ENCODE peak calls at places on chromosomes 11 and 22, in eight cellular contexts. F, T, C, V, I, K, Q and S are unnamed samples.

GRCh38 chr11:15819679-15820286 is 536.6 kb downstream of the SOX6 start:
- DNase-seq in V (peak), Q (peak), F (peak), T (no peak), C (peak), I (peak), K (no peak), S (no peak)

GRCh38 chr22:48895831-48896765 is 931.6 kb downstream of the BRD1 start:
- DNase-seq in V (no peak), F (no peak), Q (no peak), T (no peak), C (no peak), I (peak), K (no peak), S (no peak)

GRCh38 chr11:69202511-69203221 is 46.9 kb downstream of the SMIM38 start:
- DNase-seq in Q (no peak), C (no peak), T (no peak), K (peak), I (no peak), F (no peak), V (no peak), S (no peak)

GRCh38 chr22:41891407-41891806 is 23.5 kb downstream of the SHISA8 start:
- DNase-seq in K (no peak), T (no peak), I (no peak), F (no peak), Q (no peak), C (no peak), V (no peak), S (no peak)

GRCh38 chr11:83162377-83162776 is 5.4 kb downstream of the PCF11 start:
- DNase-seq in V (peak), K (no peak), C (no peak), I (no peak), Q (no peak), F (no peak), T (no peak), S (no peak)

GRCh38 chr22:49488943-49489342 is 338.7 kb downstream of the BRD1 start:
- DNase-seq in Q (no peak), F (no peak), T (no peak), V (no peak), I (no peak), K (peak), C (no peak), S (no peak)

GRCh38 chr11:101446238-101446637 is 137.6 kb downstream of the TRPC6 start:
- DNase-seq in I (no peak), F (peak), C (no peak), V (no peak), Q (no peak), K (no peak), T (no peak), S (peak)

GRCh38 chr11:84396521-84396920 is 1110.4 kb upstream of the CCDC90B start:
- DNase-seq in T (no peak), I (no peak), F (peak), V (no peak), K (no peak), Q (no peak), C (no peak), S (no peak)

GRCh38 chr11:35304393-35304790 is 115.0 kb downstream of the SLC1A2 start:
- DNase-seq in K (no peak), Q (peak), C (no peak), F (peak), I (no peak), T (no peak), V (peak), S (no peak)

GRCh38 chr11:12157241-12157661 is 46.9 kb downstream of the MICAL2 start:
- DNase-seq in F (peak), K (peak), T (no peak), V (no peak), I (no peak), Q (no peak), C (no peak), S (peak)

GRCh38 chr11:81995907-81996306 is 737.8 kb downstream of the FAM181B start:
- DNase-seq in T (no peak), V (no peak), K (no peak), F (no peak), Q (no peak), C (no peak), I (no peak), S (no peak)

GRCh38 chr11:92601048-92601447 is 368.4 kb upstream of the MTNR1B start:
- DNase-seq in F (no peak), K (no peak), C (no peak), T (no peak), I (no peak), V (no peak), Q (no peak), S (no peak)

GRCh38 chr11:34317666-34318065 is 40.1 kb downstream of the ABTB2 start:
- DNase-seq in Q (no peak), K (no peak), V (no peak), T (no peak), C (no peak), F (no peak), I (no peak), S (no peak)

DNA sequence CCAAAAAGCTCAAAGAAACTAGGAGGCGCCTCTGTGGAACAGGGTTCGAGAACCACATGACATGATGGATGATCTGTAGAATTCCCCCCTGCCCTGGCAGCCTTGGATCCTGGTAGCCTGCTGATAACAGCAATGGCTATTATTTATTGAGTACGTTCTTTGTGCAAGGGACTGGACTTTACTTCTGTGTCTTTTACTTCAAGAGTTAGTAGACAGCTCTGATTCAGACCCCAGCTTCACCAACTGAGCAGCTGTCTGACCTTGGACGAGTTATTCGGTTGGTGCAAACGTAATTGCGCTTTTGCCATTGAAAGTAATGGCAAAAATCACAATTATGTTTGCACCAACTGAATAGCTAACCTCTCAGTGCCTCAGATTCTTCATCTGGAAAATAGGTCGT is 108.9 kb downstream of the TIMP3 start:
- DNase-seq in Q (no peak), C (no peak), T (no peak), F (no peak), I (no peak), K (no peak), V (no peak), S (no peak)
- TF ChIP-seq CTCF in Q (no peak), C (no peak), T (no peak), F (no peak), I (no peak), K (no peak), V (no peak), S (no peak)

GRCh38 chr11:46294365-46295309 is 17.2 kb downstream of the CREB3L1 start:
- DNase-seq in V (no peak), K (no peak), T (peak), F (peak), I (no peak), C (peak), Q (no peak), S (peak)

GRCh38 chr11:46295996-46296519 is 18.6 kb downstream of the CREB3L1 start:
- DNase-seq in T (no peak), F (no peak), I (no peak), Q (no peak), C (no peak), K (no peak), V (no peak), S (no peak)

GRCh38 chr11:46295312-46295995 is 18.0 kb downstream of the CREB3L1 start:
- DNase-seq in C (peak), F (peak), K (no peak), V (peak), Q (no peak), I (no peak), T (no peak), S (no peak)

GRCh38 chr11:46298699-46299424 is 21.4 kb downstream of the CREB3L1 start:
- DNase-seq in K (no peak), C (no peak), F (peak), Q (no peak), T (no peak), I (no peak), V (no peak), S (peak)

DNA sequence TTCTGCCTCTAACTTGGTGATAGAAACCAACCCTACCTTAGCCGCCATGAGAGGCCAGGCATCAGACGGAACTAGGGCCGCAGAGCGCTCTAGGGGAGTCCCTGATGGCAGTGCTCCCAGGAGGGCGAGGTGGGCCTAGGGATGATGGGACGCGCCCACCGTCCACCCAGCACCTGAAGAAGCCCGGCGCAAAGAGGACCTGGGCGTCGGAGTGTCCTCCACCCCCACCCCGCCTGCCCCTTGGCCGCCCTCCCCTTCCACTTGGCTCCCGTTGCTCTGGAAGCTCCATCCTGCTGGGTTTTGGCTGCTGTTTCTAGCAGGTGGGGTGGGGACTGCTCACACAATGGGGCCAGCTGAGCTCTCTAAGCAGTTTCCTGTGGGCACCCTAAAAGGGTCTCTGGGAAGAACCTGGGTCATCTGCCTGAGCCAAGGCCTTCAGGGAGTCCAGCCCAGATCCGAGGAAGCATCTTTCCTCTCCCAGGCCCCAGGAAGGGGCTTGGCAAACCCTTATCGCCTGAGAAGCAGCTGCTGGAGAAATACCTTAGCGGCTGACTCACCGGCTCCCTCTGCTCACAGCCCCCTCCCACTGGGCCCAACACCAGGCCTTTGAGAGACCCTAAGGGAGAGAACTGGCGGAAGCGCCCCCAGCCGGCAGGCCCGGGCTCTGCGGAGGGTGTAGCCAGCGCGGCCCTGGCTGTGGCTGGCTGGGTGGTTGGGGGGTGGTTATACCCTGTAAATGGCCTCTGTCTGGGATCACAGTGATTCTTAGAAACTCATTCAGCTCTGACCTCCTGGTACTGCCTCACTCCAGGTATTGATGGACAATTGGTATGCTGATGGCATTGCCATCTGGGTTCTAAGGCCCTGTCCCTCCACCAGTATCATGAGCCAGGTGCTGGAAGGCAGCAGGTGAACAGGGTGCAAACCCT is 19.3 kb downstream of the CREB3L1 start:
- DNase-seq in F (peak), Q (peak), V (no peak), C (peak), T (peak), I (no peak), K (no peak), S (no peak)
- TF ChIP-seq CTCF in F (peak), Q (peak), V (peak), C (peak), T (peak), I (no peak), K (no peak), S (peak)

GRCh38 chr22:38075961-38076360 is 8.0 kb downstream of the SLC16A8 start:
- DNase-seq in Q (no peak), C (no peak), K (no peak), F (no peak), T (no peak), I (no peak), V (no peak), S (no peak)

GRCh38 chr22:38075105-38075825 is 8.7 kb downstream of the SLC16A8 start:
- DNase-seq in I (no peak), V (no peak), F (no peak), Q (no peak), K (no peak), T (no peak), C (no peak), S (no peak)

GRCh38 chr22:38073150-38074130 is 10.5 kb downstream of the SLC16A8 start:
- DNase-seq in Q (no peak), F (no peak), K (no peak), T (no peak), C (no peak), I (no peak), V (no peak), S (no peak)

GRCh38 chr22:38072322-38073149 is 11.4 kb downstream of the SLC16A8 start:
- DNase-seq in I (no peak), K (no peak), F (no peak), Q (no peak), V (no peak), T (no peak), C (no peak), S (no peak)

GRCh38 chr22:38074181-38075104 is 9.5 kb downstream of the SLC16A8 start:
- DNase-seq in K (no peak), T (peak), I (no peak), C (peak), F (peak), Q (no peak), V (no peak), S (no peak)
- TF ChIP-seq CTCF in K (no peak), T (peak), I (no peak), C (peak), F (peak), Q (no peak), V (no peak), S (peak)

GRCh38 chr22:44542561-44543222 is 44.7 kb upstream of the RTL6 start:
- DNase-seq in Q (no peak), I (no peak), C (no peak), K (no peak), V (no peak), F (no peak), T (no peak), S (no peak)
- TF ChIP-seq CTCF in Q (no peak), I (no peak), C (no peak), K (no peak), V (no peak), F (no peak), T (no peak), S (no peak)

DNA sequence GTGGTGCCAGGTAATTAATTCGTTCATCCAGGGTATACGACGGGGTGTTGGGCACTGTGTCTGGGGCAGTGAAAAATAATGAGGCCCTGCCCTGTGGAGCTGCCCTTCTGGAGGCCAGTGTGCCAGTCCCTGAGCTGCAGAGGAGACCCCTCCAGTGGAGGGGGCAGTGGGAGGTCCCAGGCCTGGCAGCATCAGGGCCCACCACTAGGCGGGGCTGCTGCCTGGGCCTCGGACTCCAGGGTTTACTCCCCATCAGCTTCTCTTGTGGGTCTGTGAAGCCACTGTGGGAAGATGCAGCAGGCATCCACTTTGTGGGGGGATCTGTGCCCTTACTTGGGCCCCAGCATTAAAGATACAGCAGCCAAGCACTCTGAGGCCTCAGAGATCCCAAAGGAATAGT is 17.4 kb upstream of the TMPRSS6 start:
- DNase-seq in F (no peak), V (no peak), I (no peak), K (no peak), Q (no peak), C (peak), T (no peak), S (no peak)
- TF ChIP-seq CTCF in F (peak), V (peak), I (peak), K (no peak), Q (peak), C (peak), T (peak), S (peak)

DNA sequence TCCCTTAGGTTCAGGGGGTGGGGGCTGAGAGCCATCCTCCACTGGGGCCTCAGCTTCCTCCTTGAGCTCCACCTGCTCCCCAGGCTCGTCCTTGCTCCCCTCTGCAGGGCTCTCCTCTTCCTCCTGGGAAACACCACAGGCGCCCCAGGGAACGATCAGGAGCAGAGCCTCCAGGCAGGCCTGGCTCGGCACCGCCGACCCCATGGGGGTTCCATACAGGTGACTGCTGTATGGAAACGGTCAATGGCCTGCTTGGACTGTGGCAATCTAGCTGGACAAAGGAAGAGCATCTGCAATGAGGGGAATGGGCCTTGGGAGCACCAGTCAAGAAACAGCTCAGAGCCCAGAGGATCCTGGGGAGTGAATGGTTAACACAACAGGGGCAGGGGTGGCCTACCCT is 7.9 kb downstream of the HYOU1 start:
- DNase-seq in I (no peak), T (no peak), Q (no peak), K (no peak), F (no peak), V (no peak), C (no peak), S (no peak)
- TF ChIP-seq CTCF in I (no peak), T (no peak), Q (no peak), K (no peak), F (no peak), V (no peak), C (no peak), S (no peak)